ENCODE peak calls at places on chromosomes 12 and 14, in five cellular contexts. Z is Calu3, V is foreskin fibroblast, J is foreskin melanocyte, T is endothelial cell. S is an unnamed sample.

GRCh38 chr12:46956451-46957035 is 122.9 kb upstream of the PCED1B start:
- DNase-seq in Z (no peak), V (no peak), J (no peak), T (no peak), S (no peak)

GRCh38 chr12:41486718-41487117 is 298.6 kb downstream of the PDZRN4 start:
- DNase-seq in Z (no peak), V (peak), J (no peak), T (no peak), S (no peak)

GRCh38 chr14:34701808-34702207 is 12.6 kb downstream of the CFL2 start:
- DNase-seq in Z (no peak), V (no peak), J (no peak), T (no peak), S (no peak)

GRCh38 chr12:51972849-51973273 is 21.4 kb downstream of the ACVR1B start:
- DNase-seq in Z (no peak), V (no peak), J (no peak), T (no peak), S (no peak)

GRCh38 chr14:36941783-36942521 is 230.5 kb downstream of the SLC25A21 start:
- DNase-seq in Z (peak), V (peak), J (peak), T (peak), S (peak)

GRCh38 chr12:109727746-109728726 is 14.4 kb downstream of the FAM222A start:
- DNase-seq in Z (no peak), V (no peak), J (no peak), T (no peak), S (no peak)

GRCh38 chr12:60035835-60036234 is 440.0 kb downstream of the SLC16A7 start:
- DNase-seq in Z (no peak), V (peak), J (no peak), T (no peak), S (no peak)

GRCh38 chr14:85454183-85454813 is 75.6 kb upstream of the FLRT2 start:
- DNase-seq in Z (no peak), V (no peak), J (no peak), T (no peak), S (no peak)

GRCh38 chr12:47184813-47185212 is 105.1 kb upstream of the AMIGO2 start:
- DNase-seq in Z (peak), V (no peak), J (no peak), T (no peak), S (no peak)

GRCh38 chr14:68178282-68178681 is 358.7 kb downstream of the RAD51B start:
- DNase-seq in Z (no peak), V (no peak), J (peak), T (no peak), S (no peak)

GRCh38 chr14:95875831-95876768 is 532 bp upstream of the TUNAR start:
- DNase-seq in Z (no peak), V (no peak), J (no peak), T (peak), S (peak)

GRCh38 chr14:57355081-57355480 is 35.3 kb upstream of the NAA30 start:
- DNase-seq in Z (no peak), V (no peak), J (no peak), T (no peak), S (no peak)

GRCh38 chr14:96206461-96206860 is 1.8 kb downstream of the BDKRB2 start:
- DNase-seq in Z (no peak), V (no peak), J (no peak), T (no peak), S (no peak)

GRCh38 chr12:25500651-25501050 is 52.4 kb downstream of the LMNTD1 start:
- DNase-seq in Z (no peak), V (no peak), J (no peak), T (no peak), S (no peak)

GRCh38 chr14:24080888-24081738 is 9.8 kb downstream of the CPNE6 start:
- DNase-seq in Z (peak), V (peak), J (peak), T (peak), S (no peak)

GRCh38 chr12:37543131-37543965 is 773.2 kb upstream of the ALG10B start:
- DNase-seq in Z (no peak), V (no peak), J (no peak), T (no peak), S (no peak)

GRCh38 chr12:21502872-21503271 is 1.3 kb downstream of the GOLT1B start:
- DNase-seq in Z (no peak), V (no peak), J (no peak), T (no peak), S (no peak)

GRCh38 chr12:123973552-123974341 is 732 bp downstream of the ZNF664 start:
- DNase-seq in Z (peak), V (no peak), J (no peak), T (peak), S (peak)

GRCh38 chr12:120798696-120799095 is 73.1 kb downstream of the ACADS start:
- DNase-seq in Z (no peak), V (no peak), J (no peak), T (no peak), S (no peak)

GRCh38 chr14:24565766-24566165 is 10.3 kb downstream of the CTSG start:
- DNase-seq in Z (no peak), V (no peak), J (peak), T (no peak), S (no peak)

GRCh38 chr12:69274861-69275260 is 35.5 kb downstream of the CPSF6 start:
- DNase-seq in Z (no peak), V (peak), J (no peak), T (no peak), S (no peak)

GRCh38 chr12:80580254-80580653 is 127.2 kb upstream of the MYF6 start:
- DNase-seq in Z (no peak), V (peak), J (no peak), T (no peak), S (no peak)

GRCh38 chr12:92124708-92125067 is 21.0 kb downstream of the BTG1 start:
- DNase-seq in Z (no peak), V (no peak), J (no peak), T (no peak), S (no peak)

GRCh38 chr14:104753528-104754212 is 723 bp downstream of the SIVA1 start:
- DNase-seq in Z (peak), V (no peak), J (no peak), T (no peak), S (no peak)

GRCh38 chr14:90791481-90791880 is 24.7 kb downstream of the TTC7B start:
- DNase-seq in Z (no peak), V (no peak), J (no peak), T (no peak), S (no peak)

GRCh38 chr12:42862055-42862454 is 272.5 kb upstream of the PRICKLE1 start:
- DNase-seq in Z (no peak), V (no peak), J (peak), T (no peak), S (no peak)

GRCh38 chr12:23049180-23049579 is 424.2 kb downstream of the ETNK1 start:
- DNase-seq in Z (no peak), V (no peak), J (peak), T (no peak), S (no peak)

S was measured in frontal cortex.